ENCODE peak calls at places on chromosomes 2 and 18, in seven cellular contexts. X, T, P, M, H, N and B are unnamed samples.

GRCh38 chr2:38380397-38381130 is 3.5 kb upstream of the ATL2 start:
- DNase-seq in X (no peak), T (no peak), P (no peak), M (no peak), H (peak), N (no peak), B (no peak)

GRCh38 chr18:11324956-11325873 is 175.8 kb upstream of the PIEZO2 start:
- DNase-seq in X (no peak), T (peak), P (no peak), M (peak), H (no peak), N (peak), B (peak)

GRCh38 chr18:43486462-43486861 is 209.2 kb upstream of the SYT4 start:
- DNase-seq in X (no peak), T (peak), P (no peak), M (no peak), H (no peak), N (peak), B (no peak)

GRCh38 chr2:214069254-214069653 is 341.6 kb upstream of the VWC2L start:
- DNase-seq in X (peak), T (peak), P (peak), M (peak), H (no peak), N (peak), B (peak)

GRCh38 chr18:23733895-23734294 is 44.6 kb downstream of the LAMA3 start:
- DNase-seq in X (no peak), T (no peak), P (no peak), M (no peak), H (no peak), N (no peak), B (no peak)

GRCh38 chr2:204670124-204670523 is 124.8 kb downstream of the PARD3B start:
- DNase-seq in X (no peak), T (peak), P (no peak), M (no peak), H (no peak), N (no peak), B (no peak)

GRCh38 chr18:31513189-31513907 is 15.4 kb downstream of the DSG2 start:
- DNase-seq in X (peak), T (peak), P (no peak), M (peak), H (no peak), N (peak), B (no peak)

GRCh38 chr2:79512442-79513401 is at the start of gene CTNNA2:
- DNase-seq in X (no peak), T (peak), P (no peak), M (peak), H (peak), N (no peak), B (peak)

GRCh38 chr18:14974576-14974975 is 226.6 kb downstream of the ANKRD30B start:
- DNase-seq in X (peak), T (no peak), P (no peak), M (no peak), H (no peak), N (no peak), B (no peak)

GRCh38 chr2:236415706-236416493 is 151.7 kb upstream of the ASB18 start:
- DNase-seq in X (no peak), T (no peak), P (no peak), M (no peak), H (no peak), N (no peak), B (no peak)

GRCh38 chr2:47074691-47075090 is 80.4 kb downstream of the STPG4 start:
- DNase-seq in X (no peak), T (no peak), P (no peak), M (no peak), H (no peak), N (no peak), B (no peak)

GRCh38 chr2:47076586-47077441 is 78.3 kb downstream of the STPG4 start:
- DNase-seq in X (peak), T (peak), P (peak), M (peak), H (no peak), N (peak), B (no peak)

GRCh38 chr2:47076126-47076506 is 79.0 kb downstream of the STPG4 start:
- DNase-seq in X (no peak), T (no peak), P (no peak), M (no peak), H (no peak), N (no peak), B (no peak)

GRCh38 chr2:47073641-47074040 is 81.5 kb downstream of the STPG4 start:
- DNase-seq in X (no peak), T (no peak), P (no peak), M (no peak), H (no peak), N (no peak), B (no peak)

DNA sequence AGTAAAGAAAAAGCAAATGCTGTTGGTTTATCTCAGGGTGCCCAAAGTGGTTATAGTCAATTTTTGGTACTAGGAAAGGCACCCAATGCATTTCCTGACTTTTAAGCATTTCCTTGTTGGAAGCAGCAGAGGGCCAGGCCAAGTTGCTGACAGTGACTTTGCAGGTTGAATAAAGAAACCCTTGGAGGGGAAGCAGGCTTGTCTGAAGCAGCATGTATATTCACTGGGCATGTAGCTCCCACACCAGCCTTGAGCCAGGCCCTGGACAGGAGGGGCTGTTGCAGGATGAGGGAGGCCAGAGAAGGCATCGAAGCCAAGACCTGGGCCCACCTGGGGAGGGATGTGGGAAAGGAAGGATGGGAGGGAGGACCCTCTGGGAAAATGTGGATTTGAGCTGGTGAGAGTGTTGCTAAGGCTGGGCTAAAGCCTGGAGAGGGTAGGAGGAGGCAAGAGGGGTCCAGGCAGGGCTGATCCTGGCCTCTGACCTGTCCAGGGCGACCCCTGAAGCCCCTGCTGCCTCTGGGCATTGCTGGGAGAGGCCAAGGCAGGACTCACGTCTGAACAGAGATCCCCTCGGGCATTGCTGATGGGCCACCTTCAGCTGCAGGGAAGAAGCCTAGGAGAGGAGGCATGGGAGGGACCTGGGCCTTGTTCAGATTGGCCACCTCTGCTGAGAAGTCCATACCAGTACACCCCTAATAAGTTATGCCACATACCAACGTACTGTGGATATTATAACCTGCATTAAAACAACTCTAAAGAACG is 79.6 kb downstream of the STPG4 start:
- DNase-seq in X (no peak), T (no peak), P (no peak), M (no peak), H (no peak), N (no peak), B (no peak)
- TF ChIP-seq CTCF in X (no peak), T (no peak), P (no peak), M (no peak), H (no peak), N (no peak), B (no peak)

DNA sequence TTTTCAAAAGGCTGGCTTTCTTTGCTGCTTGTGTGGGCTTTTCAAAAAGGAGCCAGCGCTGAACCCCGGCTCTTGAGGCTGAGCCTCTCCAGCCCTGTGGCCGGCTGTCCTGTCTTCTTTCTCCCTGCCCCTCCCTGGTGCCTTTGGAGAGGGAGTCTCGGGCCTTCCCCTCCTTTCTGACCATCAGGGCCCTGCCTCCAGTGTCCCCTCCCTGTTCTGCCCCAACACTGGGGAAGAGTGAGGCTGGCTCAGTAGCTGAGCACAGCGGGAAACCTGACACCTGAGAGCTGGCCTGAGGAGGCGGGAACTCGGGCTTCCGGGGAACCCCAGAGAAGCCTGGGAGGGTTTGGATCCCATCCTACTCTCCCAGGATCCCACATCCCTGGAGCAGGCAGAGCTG is 232.1 kb downstream of the LOXHD1 start:
- DNase-seq in X (no peak), T (no peak), P (no peak), M (no peak), H (no peak), N (no peak), B (no peak)
- TF ChIP-seq CTCF in X (no peak), T (no peak), P (no peak), M (no peak), H (no peak), N (no peak), B (no peak)

GRCh38 chr2:62410926-62411456 is 95.0 kb downstream of the TMEM17 start:
- DNase-seq in X (peak), T (no peak), P (no peak), M (no peak), H (peak), N (no peak), B (no peak)

GRCh38 chr2:62412347-62412742 is 93.7 kb downstream of the TMEM17 start:
- DNase-seq in X (peak), T (peak), P (no peak), M (peak), H (no peak), N (no peak), B (no peak)

GRCh38 chr2:62409442-62409841 is 96.6 kb downstream of the TMEM17 start:
- DNase-seq in X (peak), T (no peak), P (no peak), M (no peak), H (no peak), N (peak), B (no peak)

GRCh38 chr2:62407838-62408589 is 98.0 kb downstream of the TMEM17 start:
- DNase-seq in X (no peak), T (peak), P (peak), M (no peak), H (no peak), N (no peak), B (no peak)

GRCh38 chr2:62410015-62410453 is 96.0 kb downstream of the TMEM17 start:
- DNase-seq in X (no peak), T (peak), P (no peak), M (no peak), H (no peak), N (no peak), B (no peak)
- TF ChIP-seq CTCF in X (peak), T (no peak), P (no peak), M (no peak), H (no peak), N (no peak), B (peak)

DNA sequence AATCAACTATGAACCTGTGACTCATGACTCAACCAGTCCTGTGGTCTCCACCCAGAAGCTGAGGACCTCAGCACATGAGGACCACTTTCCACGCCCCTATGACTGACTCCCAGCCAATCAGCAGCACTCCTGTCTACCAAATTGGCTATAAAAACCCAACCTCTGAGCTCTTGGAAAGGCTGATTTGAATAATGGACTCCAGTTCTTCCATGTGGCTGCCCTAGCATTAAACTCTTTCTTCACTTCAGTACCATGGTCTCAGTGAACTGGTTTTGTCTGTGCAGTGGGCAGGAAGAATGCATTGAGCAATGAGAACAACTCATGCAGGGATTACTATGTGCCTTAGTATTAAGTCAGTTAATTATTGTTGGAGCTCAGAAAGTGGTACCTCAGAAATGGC is 78.3 kb downstream of the CMPK2 start:
- DNase-seq in X (no peak), T (no peak), P (no peak), M (no peak), H (no peak), N (no peak), B (no peak)
- TF ChIP-seq CTCF in X (no peak), T (no peak), P (no peak), M (no peak), H (no peak), N (no peak), B (no peak)

GRCh38 chr2:23566236-23567142 is 181.5 kb downstream of the KLHL29 start:
- DNase-seq in X (no peak), T (no peak), P (no peak), M (peak), H (peak), N (peak), B (peak)
- TF ChIP-seq CTCF in X (peak), T (peak), P (no peak), M (no peak), H (peak), N (peak), B (peak)

GRCh38 chr18:63892544-63892943 is 5.0 kb downstream of the SERPINB2 start:
- DNase-seq in X (no peak), T (no peak), P (no peak), M (no peak), H (no peak), N (no peak), B (no peak)

GRCh38 chr18:63890226-63890949 is 2.9 kb downstream of the SERPINB2 start:
- DNase-seq in X (no peak), T (no peak), P (no peak), M (no peak), H (no peak), N (no peak), B (no peak)

GRCh38 chr18:63889641-63890040 is 2.1 kb downstream of the SERPINB2 start:
- DNase-seq in X (no peak), T (no peak), P (no peak), M (no peak), H (no peak), N (no peak), B (no peak)

GRCh38 chr18:63888473-63889190 is 1.1 kb downstream of the SERPINB2 start:
- DNase-seq in X (no peak), T (no peak), P (no peak), M (no peak), H (no peak), N (no peak), B (no peak)

GRCh38 chr18:63890950-63891304 is 3.4 kb downstream of the SERPINB2 start:
- DNase-seq in X (no peak), T (no peak), P (no peak), M (no peak), H (no peak), N (peak), B (no peak)
- TF ChIP-seq CTCF in X (peak), T (no peak), P (no peak), M (no peak), H (no peak), N (no peak), B (peak)

DNA sequence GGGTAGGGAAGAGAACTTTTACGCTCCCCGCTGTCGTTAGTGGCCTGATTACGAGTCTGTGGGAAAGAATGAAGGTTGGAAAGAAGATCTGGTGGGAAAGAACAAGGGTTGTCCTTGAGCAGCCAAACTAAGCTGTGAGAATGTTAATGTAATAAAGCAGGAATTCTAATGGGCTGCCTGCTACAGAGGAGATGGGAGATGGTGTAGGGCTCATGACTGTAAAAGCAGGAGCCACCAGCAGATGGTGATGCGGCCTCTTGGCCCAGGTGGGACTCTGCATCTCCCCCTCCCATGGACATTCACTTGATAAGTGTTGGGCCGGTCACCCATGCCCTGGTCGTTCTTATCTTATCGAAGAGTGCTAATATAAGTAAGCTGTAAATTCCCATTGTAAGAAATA is 150.0 kb downstream of the NEDD4L start:
- DNase-seq in X (no peak), T (no peak), P (peak), M (no peak), H (peak), N (no peak), B (no peak)
- TF ChIP-seq CTCF in X (no peak), T (no peak), P (peak), M (no peak), H (peak), N (peak), B (peak)